ENCODE peak calls at places on chromosome 20, in five cellular contexts. V, T, O, Z and G are unnamed samples. For H3K27me3, the result is how much of the 10 kb centered on the place peaks cover.

GRCh38 chr20:3382836-3383235 is 24.6 kb downstream of the DNAAF9 start:
- DNase-seq in V (no peak), T (no peak), O (no peak), Z (no peak), G (no peak)

GRCh38 chr20:13220857-13221297 is at the start of gene ISM1:
- DNase-seq in V (no peak), T (no peak), O (peak), Z (no peak), G (no peak)

GRCh38 chr20:50376888-50377459 is 133.2 kb upstream of the PTPN1 start:
- DNase-seq in V (no peak), T (no peak), O (no peak), Z (no peak), G (peak)

GRCh38 chr20:47500554-47500953 is 1.1 kb upstream of the NCOA3 start:
- DNase-seq in V (no peak), T (no peak), O (no peak), Z (no peak), G (no peak)

GRCh38 chr20:57561356-57562279 is 708 bp downstream of the PCK1 start:
- DNase-seq in V (no peak), T (no peak), O (no peak), Z (no peak), G (no peak)

GRCh38 chr20:24798930-24799705 is 150.0 kb upstream of the CST7 start:
- DNase-seq in V (no peak), T (no peak), O (no peak), Z (no peak), G (no peak)

GRCh38 chr20:5862703-5863039 is 87.7 kb downstream of the TRMT6 start:
- DNase-seq in V (no peak), T (no peak), O (no peak), Z (no peak), G (no peak)

GRCh38 chr20:62238569-62239277 is 402 bp downstream of the OSBPL2 start:
- DNase-seq in V (no peak), T (peak), O (peak), Z (no peak), G (no peak)

GRCh38 chr20:2692886-2693285 is 306 bp downstream of the EBF4 start:
- DNase-seq in V (no peak), T (no peak), O (peak), Z (no peak), G (no peak)

GRCh38 chr20:11585752-11586352 is 331.8 kb upstream of the BTBD3 start:
- DNase-seq in V (no peak), T (no peak), O (no peak), Z (peak), G (peak)

GRCh38 chr20:3815703-3816315 is 4.5 kb upstream of the AP5S1 start:
- DNase-seq in V (no peak), T (peak), O (no peak), Z (no peak), G (no peak)

GRCh38 chr20:47358672-47359532 is 2.4 kb upstream of the ZMYND8 start:
- DNase-seq in V (peak), T (peak), O (peak), Z (peak), G (peak)

GRCh38 chr20:37627060-37627766 is 66.6 kb upstream of the CTNNBL1 start:
- DNase-seq in V (no peak), T (no peak), O (peak), Z (peak), G (peak)

GRCh38 chr20:4243071-4243470 is 227.7 kb upstream of the RNF24 start:
- DNase-seq in V (no peak), T (no peak), O (no peak), Z (no peak), G (no peak)

GRCh38 chr20:19056909-19057308 is 155.5 kb upstream of the SLC24A3 start:
- DNase-seq in V (no peak), T (no peak), O (no peak), Z (no peak), G (no peak)

GRCh38 chr20:40056186-40056585 is 632.9 kb downstream of the MAFB start:
- DNase-seq in V (no peak), T (no peak), O (no peak), Z (no peak), G (no peak)

GRCh38 chr20:51272392-51272791 is 249.5 kb upstream of the KCNG1 start:
- DNase-seq in V (no peak), T (no peak), O (no peak), Z (peak), G (no peak)

GRCh38 chr20:5220334-5221077 is 93.7 kb downstream of the CDS2 start:
- DNase-seq in V (no peak), T (no peak), O (no peak), Z (no peak), G (no peak)

GRCh38 chr20:54025166-54025835 is 45.1 kb downstream of the BCAS1 start:
- DNase-seq in V (no peak), T (no peak), O (no peak), Z (no peak), G (no peak)

GRCh38 chr20:32524871-32525501 is 60.1 kb downstream of the NOL4L start:
- DNase-seq in V (no peak), T (no peak), O (peak), Z (no peak), G (no peak)

GRCh38 chr20:61045091-61045490 is 207.0 kb upstream of the CDH4 start:
- DNase-seq in V (no peak), T (no peak), O (no peak), Z (no peak), G (no peak)

GRCh38 chr20:53940883-53941546 is 129.4 kb downstream of the BCAS1 start:
- DNase-seq in V (peak), T (no peak), O (no peak), Z (peak), G (peak)

GRCh38 chr20:57650266-57650665 is 30.0 kb upstream of the ZBP1 start:
- DNase-seq in V (no peak), T (peak), O (no peak), Z (no peak), G (no peak)

GRCh38 chr20:53216856-53217576 is 244.9 kb downstream of the TSHZ2 start:
- DNase-seq in V (no peak), T (peak), O (peak), Z (no peak), G (peak)

GRCh38 chr20:36542019-36542488 is 735 bp downstream of the MYL9 start:
- DNase-seq in V (no peak), T (no peak), O (no peak), Z (peak), G (peak)

GRCh38 chr20:58690851-58691250 is 1.7 kb upstream of the NPEPL1 start:
- DNase-seq in V (no peak), T (no peak), O (no peak), Z (peak), G (no peak)

GRCh38 chr20:53706008-53706481 is 112.4 kb upstream of the ZNF217 start:
- DNase-seq in V (peak), T (no peak), O (no peak), Z (peak), G (no peak)

GRCh38 chr20:32566379-32567374 is 18.5 kb downstream of the NOL4L start:
- DNase-seq in V (no peak), T (no peak), O (no peak), Z (no peak), G (no peak)

GRCh38 chr20:35311409-35311808 is 19.2 kb upstream of the FAM83C start:
- DNase-seq in V (no peak), T (no peak), O (no peak), Z (peak), G (peak)

GRCh38 chr20:52087471-52087870 is 104.1 kb downstream of the ZFP64 start:
- DNase-seq in V (no peak), T (no peak), O (no peak), Z (no peak), G (no peak)

GRCh38 chr20:31500527-31500926 is 13.7 kb upstream of the HM13 start:
- DNase-seq in V (no peak), T (no peak), O (no peak), Z (no peak), G (no peak)

GRCh38 chr20:31494131-31494530 is 19.0 kb downstream of the REM1 start:
- DNase-seq in V (no peak), T (no peak), O (no peak), Z (peak), G (peak)

GRCh38 chr20:31497838-31498540 is 16.3 kb upstream of the HM13 start:
- DNase-seq in V (no peak), T (no peak), O (no peak), Z (peak), G (no peak)

DNA sequence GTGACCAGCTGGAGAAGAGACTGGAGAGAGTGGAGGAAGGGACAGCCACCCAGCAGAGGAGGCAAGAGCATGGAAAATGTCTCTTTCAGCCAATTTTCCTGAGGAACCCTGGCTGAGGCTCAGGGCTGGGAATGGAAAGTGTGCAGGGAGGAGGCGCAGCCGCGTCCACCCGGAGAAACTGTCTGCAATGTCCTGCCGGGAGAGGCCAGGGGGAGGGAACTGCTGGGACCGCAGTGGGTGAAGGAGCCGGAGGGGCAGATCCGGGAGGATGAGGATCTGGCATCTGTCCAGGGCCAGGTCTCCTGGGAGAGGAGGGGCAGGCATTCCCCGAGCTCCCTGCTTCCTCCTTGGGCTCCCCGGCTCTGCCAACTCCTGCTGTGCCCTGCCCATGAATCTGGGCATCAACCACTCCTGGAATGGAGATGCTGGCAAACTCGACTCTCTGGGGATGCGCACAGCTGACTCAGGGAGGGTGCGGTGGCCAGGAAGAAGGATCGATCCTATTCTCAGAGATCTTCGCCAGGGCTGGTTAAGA is 17.4 kb upstream of the HM13 start:
- DNase-seq in V (no peak), T (no peak), O (peak), Z (no peak), G (no peak)
- H3K4me3 ChIP-seq in V (no peak), T (no peak), O (no peak), Z (no peak), G (no peak)

GRCh38 chr20:63452341-63453028 is 20.0 kb downstream of the KCNQ2 start:
- DNase-seq in V (no peak), T (no peak), O (no peak), Z (no peak), G (no peak)

GRCh38 chr20:63451821-63452220 is 20.6 kb downstream of the KCNQ2 start:
- DNase-seq in V (no peak), T (no peak), O (no peak), Z (no peak), G (no peak)

GRCh38 chr20:63455568-63455859 is 16.9 kb downstream of the KCNQ2 start:
- DNase-seq in V (no peak), T (no peak), O (no peak), Z (no peak), G (no peak)

GRCh38 chr20:63454729-63455567 is 17.5 kb downstream of the KCNQ2 start:
- DNase-seq in V (no peak), T (no peak), O (no peak), Z (no peak), G (no peak)

DNA sequence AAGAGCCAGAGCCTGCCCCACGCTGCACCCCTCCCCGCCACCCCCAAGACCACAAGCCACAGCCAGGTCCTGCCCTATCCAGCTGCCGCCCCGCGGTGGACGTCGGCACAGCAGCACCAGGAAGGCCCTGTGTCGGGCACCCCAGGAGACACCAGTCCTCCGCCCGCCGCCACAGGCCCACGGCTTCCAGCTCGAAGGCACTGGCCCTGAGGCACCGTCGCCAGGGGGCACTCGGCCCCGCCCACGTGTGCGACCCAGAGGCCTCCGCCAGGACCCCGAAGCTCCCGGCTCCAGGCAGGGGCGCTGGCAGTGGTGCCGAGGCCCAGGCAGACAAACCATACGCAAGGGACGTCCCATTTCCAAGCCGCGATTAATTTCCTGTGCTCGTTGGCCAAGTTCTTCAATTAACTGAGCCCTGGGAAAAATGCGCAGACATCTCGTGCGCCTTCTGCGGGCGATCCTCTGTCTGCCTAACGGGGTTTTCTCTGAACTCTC is 19.4 kb downstream of the KCNQ2 start:
- DNase-seq in V (no peak), T (no peak), O (no peak), Z (no peak), G (no peak)
- H3K27me3 ChIP-seq in V (under half), T (under half), O (under half), Z (under half), G (under half)

DNA sequence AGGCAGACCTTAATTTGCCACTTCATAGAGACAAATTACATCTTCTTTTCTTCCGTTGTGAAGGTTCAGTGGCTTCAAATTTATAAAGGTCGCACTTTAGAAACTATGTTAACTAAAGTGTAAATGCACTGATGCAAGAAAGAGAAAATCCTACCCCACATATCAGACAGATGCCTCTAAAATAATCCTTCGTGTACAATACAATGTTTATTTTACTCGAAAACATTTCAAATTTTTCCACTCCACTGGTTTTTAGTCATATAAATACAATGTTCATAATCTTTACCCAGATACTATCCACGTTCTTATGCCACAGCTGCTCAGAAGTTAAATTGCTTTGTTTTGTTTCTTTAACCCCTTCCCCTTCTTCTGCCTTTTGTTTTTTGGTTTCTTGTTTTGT is 140.3 kb upstream of the LAMP5 start:
- DNase-seq in V (no peak), T (no peak), O (no peak), Z (peak), G (no peak)
- TF ChIP-seq CTCF in V (no peak), T (no peak), O (no peak), Z (no peak), G (no peak)

GRCh38 chr20:45049904-45050471 is 50.9 kb downstream of the KCNS1 start:
- DNase-seq in V (no peak), T (no peak), O (no peak), Z (no peak), G (no peak)
- H3K4me3 ChIP-seq in V (no peak), T (no peak), O (no peak), Z (no peak), G (no peak)

DNA sequence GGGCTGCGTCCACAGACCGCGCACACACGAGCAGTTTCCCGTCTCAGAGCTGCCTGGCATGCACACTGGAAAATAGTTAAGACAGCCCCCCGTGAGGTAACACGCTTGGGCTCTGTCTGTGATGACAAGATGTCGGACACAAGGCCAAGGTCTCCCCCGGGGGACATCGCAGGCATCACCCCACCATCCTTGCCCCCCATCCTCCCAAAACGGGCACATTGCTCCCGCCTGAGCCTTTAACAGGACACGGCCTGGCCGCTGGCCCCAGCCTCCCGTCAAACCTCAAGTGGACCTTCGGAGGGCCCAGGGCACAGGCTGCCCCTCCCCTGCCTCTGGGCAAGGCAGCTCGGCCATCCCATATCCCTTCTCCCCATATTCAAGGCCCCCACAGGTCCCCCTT is 5.6 kb downstream of the KCNQ2 start:
- DNase-seq in V (no peak), T (no peak), O (no peak), Z (no peak), G (no peak)
- H3K27me3 ChIP-seq in V (under half), T (under half), O (under half), Z (half or more), G (under half)

DNA sequence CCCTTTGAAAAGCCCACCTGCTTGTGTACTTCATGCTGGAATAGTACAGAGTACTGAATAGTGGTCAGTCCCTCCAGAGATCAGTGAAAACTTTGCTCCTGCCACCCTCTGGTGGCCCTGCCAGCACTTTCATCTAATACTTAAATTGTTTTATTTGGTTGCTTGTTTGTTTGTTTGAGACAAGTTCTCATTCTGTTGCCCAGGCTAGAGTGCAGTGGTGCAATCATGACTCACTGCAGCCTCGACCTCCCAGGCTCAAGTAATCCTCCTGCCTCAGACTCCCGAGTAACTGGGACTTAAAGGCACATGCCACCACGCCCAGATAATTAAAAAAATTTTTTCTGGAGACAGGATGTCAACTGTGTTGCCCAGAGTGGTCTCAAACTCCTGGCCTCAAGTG is 9.1 kb downstream of the FAM83D start:
- DNase-seq in V (no peak), T (no peak), O (no peak), Z (no peak), G (peak)
- TF ChIP-seq CTCF in V (peak), T (peak), O (no peak), Z (peak), G (no peak)

DNA sequence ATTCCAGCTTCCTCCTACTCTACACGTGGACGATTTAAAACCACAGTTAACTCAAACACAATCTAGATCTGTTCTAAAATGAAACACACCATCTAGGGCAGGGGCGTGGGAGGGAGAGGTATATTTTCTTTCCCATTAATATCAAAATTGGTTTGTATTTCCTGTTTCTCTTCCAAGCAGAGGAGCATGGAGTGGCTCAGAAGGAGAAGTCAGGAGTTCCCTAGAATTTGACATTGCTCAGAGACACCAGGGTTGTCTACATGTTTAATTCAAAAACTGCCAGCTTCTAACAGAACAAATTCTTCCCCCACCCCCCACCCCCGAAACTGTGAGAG is 2.3 kb downstream of the PREX1 start:
- DNase-seq in V (no peak), T (no peak), O (no peak), Z (no peak), G (no peak)
- H3K4me3 ChIP-seq in V (no peak), T (peak), O (no peak), Z (no peak), G (no peak)